ENCODE peak calls at places on chromosome 13, in ten cellular contexts. One of them, this sample, is unnamed. For H3K36me3, the result is how much of the 10 kb centered on the place peaks cover.

GRCh38 chr13:21338156-21338555 is 120.9 kb downstream of the ZDHHC20 start:
- DNase-seq in endothelial cell of umbilical vein: no peak
- DNase-seq in GM23248: peak
- DNase-seq in hepatocyte: no peak
- DNase-seq in trophoblast cell: peak
- DNase-seq in fibroblast of lung: no peak
- DNase-seq in astrocyte: no peak
- DNase-seq in neural progenitor cell: peak
- DNase-seq in IMR-90: no peak
- DNase-seq in OCI-LY7: no peak
- DNase-seq in this sample: no peak

GRCh38 chr13:71374471-71375041 is 492.4 kb downstream of the DACH1 start:
- DNase-seq in GM23248: no peak
- DNase-seq in endothelial cell of umbilical vein: no peak
- DNase-seq in hepatocyte: no peak
- DNase-seq in neural progenitor cell: peak
- DNase-seq in IMR-90: no peak
- DNase-seq in OCI-LY7: no peak
- DNase-seq in trophoblast cell: no peak
- DNase-seq in fibroblast of lung: peak
- DNase-seq in astrocyte: no peak
- DNase-seq in this sample: no peak

GRCh38 chr13:67052550-67053237 is 177.4 kb downstream of the PCDH9 start:
- DNase-seq in trophoblast cell: no peak
- DNase-seq in OCI-LY7: no peak
- DNase-seq in hepatocyte: no peak
- DNase-seq in endothelial cell of umbilical vein: no peak
- DNase-seq in astrocyte: no peak
- DNase-seq in IMR-90: no peak
- DNase-seq in neural progenitor cell: peak
- DNase-seq in fibroblast of lung: no peak
- DNase-seq in GM23248: no peak
- DNase-seq in this sample: no peak

GRCh38 chr13:98264877-98265276 is 87.8 kb upstream of the RNF113B start:
- DNase-seq in neural progenitor cell: no peak
- DNase-seq in IMR-90: no peak
- DNase-seq in fibroblast of lung: no peak
- DNase-seq in OCI-LY7: no peak
- DNase-seq in hepatocyte: no peak
- DNase-seq in GM23248: no peak
- DNase-seq in endothelial cell of umbilical vein: no peak
- DNase-seq in trophoblast cell: no peak
- DNase-seq in astrocyte: no peak
- DNase-seq in this sample: no peak

GRCh38 chr13:33616130-33616529 is 201.8 kb upstream of the RFC3 start:
- DNase-seq in astrocyte: no peak
- DNase-seq in neural progenitor cell: no peak
- DNase-seq in OCI-LY7: no peak
- DNase-seq in fibroblast of lung: no peak
- DNase-seq in trophoblast cell: no peak
- DNase-seq in IMR-90: no peak
- DNase-seq in endothelial cell of umbilical vein: no peak
- DNase-seq in hepatocyte: no peak
- DNase-seq in GM23248: no peak
- DNase-seq in this sample: no peak

GRCh38 chr13:21060063-21060826 is 1.1 kb downstream of the LATS2 start:
- DNase-seq in astrocyte: peak
- DNase-seq in hepatocyte: peak
- DNase-seq in neural progenitor cell: peak
- DNase-seq in endothelial cell of umbilical vein: peak
- DNase-seq in OCI-LY7: no peak
- DNase-seq in fibroblast of lung: peak
- DNase-seq in trophoblast cell: peak
- DNase-seq in IMR-90: peak
- DNase-seq in GM23248: peak
- DNase-seq in this sample: peak

GRCh38 chr13:36904219-36904618 is 15.8 kb downstream of the SMAD9 start:
- DNase-seq in OCI-LY7: no peak
- DNase-seq in IMR-90: no peak
- DNase-seq in astrocyte: no peak
- DNase-seq in fibroblast of lung: no peak
- DNase-seq in neural progenitor cell: no peak
- DNase-seq in hepatocyte: no peak
- DNase-seq in trophoblast cell: no peak
- DNase-seq in GM23248: no peak
- DNase-seq in endothelial cell of umbilical vein: no peak
- DNase-seq in this sample: no peak

GRCh38 chr13:44474122-44474910 is 100.7 kb downstream of the SERP2 start:
- DNase-seq in neural progenitor cell: no peak
- DNase-seq in IMR-90: peak
- DNase-seq in fibroblast of lung: peak
- DNase-seq in astrocyte: peak
- DNase-seq in endothelial cell of umbilical vein: peak
- DNase-seq in OCI-LY7: no peak
- DNase-seq in hepatocyte: no peak
- DNase-seq in GM23248: peak
- DNase-seq in trophoblast cell: no peak
- DNase-seq in this sample: no peak

GRCh38 chr13:64206430-64207225 is 2791.0 kb upstream of the PCDH20 start:
- DNase-seq in astrocyte: no peak
- DNase-seq in fibroblast of lung: no peak
- DNase-seq in IMR-90: no peak
- DNase-seq in hepatocyte: no peak
- DNase-seq in neural progenitor cell: peak
- DNase-seq in GM23248: no peak
- DNase-seq in OCI-LY7: no peak
- DNase-seq in trophoblast cell: no peak
- DNase-seq in endothelial cell of umbilical vein: no peak
- DNase-seq in this sample: peak

GRCh38 chr13:41978007-41978406 is 17.1 kb upstream of the VWA8 start:
- DNase-seq in IMR-90: no peak
- DNase-seq in GM23248: no peak
- DNase-seq in OCI-LY7: no peak
- DNase-seq in hepatocyte: no peak
- DNase-seq in neural progenitor cell: no peak
- DNase-seq in fibroblast of lung: no peak
- DNase-seq in trophoblast cell: no peak
- DNase-seq in astrocyte: no peak
- DNase-seq in endothelial cell of umbilical vein: no peak
- DNase-seq in this sample: no peak

GRCh38 chr13:97719759-97720158 is 233.7 kb upstream of the IPO5 start:
- DNase-seq in IMR-90: no peak
- DNase-seq in hepatocyte: peak
- DNase-seq in fibroblast of lung: peak
- DNase-seq in trophoblast cell: peak
- DNase-seq in GM23248: peak
- DNase-seq in neural progenitor cell: no peak
- DNase-seq in OCI-LY7: no peak
- DNase-seq in endothelial cell of umbilical vein: no peak
- DNase-seq in astrocyte: no peak
- DNase-seq in this sample: no peak

GRCh38 chr13:71015021-71015420 is 852.0 kb downstream of the DACH1 start:
- DNase-seq in OCI-LY7: no peak
- DNase-seq in IMR-90: no peak
- DNase-seq in astrocyte: no peak
- DNase-seq in neural progenitor cell: no peak
- DNase-seq in fibroblast of lung: no peak
- DNase-seq in trophoblast cell: peak
- DNase-seq in GM23248: no peak
- DNase-seq in hepatocyte: peak
- DNase-seq in endothelial cell of umbilical vein: no peak
- DNase-seq in this sample: no peak

GRCh38 chr13:97237388-97237787 is 15.3 kb downstream of the MBNL2 start:
- DNase-seq in neural progenitor cell: no peak
- DNase-seq in fibroblast of lung: no peak
- DNase-seq in GM23248: no peak
- DNase-seq in OCI-LY7: no peak
- DNase-seq in hepatocyte: no peak
- DNase-seq in endothelial cell of umbilical vein: no peak
- DNase-seq in astrocyte: no peak
- DNase-seq in trophoblast cell: no peak
- DNase-seq in IMR-90: no peak
- DNase-seq in this sample: no peak

GRCh38 chr13:75913925-75914324 is 277.8 kb downstream of the LMO7 start:
- DNase-seq in fibroblast of lung: no peak
- DNase-seq in astrocyte: no peak
- DNase-seq in trophoblast cell: no peak
- DNase-seq in IMR-90: no peak
- DNase-seq in endothelial cell of umbilical vein: no peak
- DNase-seq in OCI-LY7: no peak
- DNase-seq in GM23248: no peak
- DNase-seq in hepatocyte: no peak
- DNase-seq in neural progenitor cell: no peak
- DNase-seq in this sample: no peak

GRCh38 chr13:19567820-19568534 is 6.6 kb upstream of the TPTE2 start:
- DNase-seq in GM23248: no peak
- DNase-seq in IMR-90: no peak
- DNase-seq in astrocyte: no peak
- DNase-seq in neural progenitor cell: no peak
- DNase-seq in hepatocyte: no peak
- DNase-seq in OCI-LY7: no peak
- DNase-seq in endothelial cell of umbilical vein: no peak
- DNase-seq in fibroblast of lung: no peak
- DNase-seq in trophoblast cell: no peak
- DNase-seq in this sample: no peak

DNA sequence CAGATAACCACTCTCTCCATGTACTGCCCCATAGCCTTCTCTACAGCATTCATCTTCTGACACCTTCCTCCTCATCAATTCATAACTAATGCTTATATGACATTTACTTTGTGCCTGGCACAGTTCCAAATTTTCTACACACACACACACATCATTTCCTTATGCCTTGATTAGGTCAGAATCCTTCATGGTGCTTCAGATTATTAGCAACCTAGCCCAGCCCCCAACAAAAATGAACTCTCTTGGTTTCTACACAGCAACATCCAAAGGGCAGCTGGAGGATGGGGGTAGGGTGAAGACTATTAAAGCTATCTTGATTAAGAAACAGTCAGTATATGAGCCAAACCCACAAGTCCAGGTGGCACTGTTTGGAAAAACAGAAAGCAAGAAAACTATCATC is 3.7 kb downstream of the RUBCNL start:
- DNase-seq in astrocyte: no peak
- DNase-seq in hepatocyte: no peak
- DNase-seq in trophoblast cell: no peak
- DNase-seq in neural progenitor cell: no peak
- DNase-seq in OCI-LY7: peak
- DNase-seq in GM23248: no peak
- DNase-seq in endothelial cell of umbilical vein: no peak
- DNase-seq in fibroblast of lung: no peak
- DNase-seq in IMR-90: no peak
- DNase-seq in this sample: no peak
- H3K4me3 ChIP-seq in astrocyte: no peak
- H3K4me3 ChIP-seq in hepatocyte: no peak
- H3K4me3 ChIP-seq in trophoblast cell: no peak
- H3K4me3 ChIP-seq in neural progenitor cell: no peak
- H3K4me3 ChIP-seq in OCI-LY7: peak
- H3K4me3 ChIP-seq in GM23248: no peak
- H3K4me3 ChIP-seq in endothelial cell of umbilical vein: no peak
- H3K4me3 ChIP-seq in fibroblast of lung: no peak
- H3K4me3 ChIP-seq in IMR-90: no peak
- H3K4me3 ChIP-seq in this sample: no peak

DNA sequence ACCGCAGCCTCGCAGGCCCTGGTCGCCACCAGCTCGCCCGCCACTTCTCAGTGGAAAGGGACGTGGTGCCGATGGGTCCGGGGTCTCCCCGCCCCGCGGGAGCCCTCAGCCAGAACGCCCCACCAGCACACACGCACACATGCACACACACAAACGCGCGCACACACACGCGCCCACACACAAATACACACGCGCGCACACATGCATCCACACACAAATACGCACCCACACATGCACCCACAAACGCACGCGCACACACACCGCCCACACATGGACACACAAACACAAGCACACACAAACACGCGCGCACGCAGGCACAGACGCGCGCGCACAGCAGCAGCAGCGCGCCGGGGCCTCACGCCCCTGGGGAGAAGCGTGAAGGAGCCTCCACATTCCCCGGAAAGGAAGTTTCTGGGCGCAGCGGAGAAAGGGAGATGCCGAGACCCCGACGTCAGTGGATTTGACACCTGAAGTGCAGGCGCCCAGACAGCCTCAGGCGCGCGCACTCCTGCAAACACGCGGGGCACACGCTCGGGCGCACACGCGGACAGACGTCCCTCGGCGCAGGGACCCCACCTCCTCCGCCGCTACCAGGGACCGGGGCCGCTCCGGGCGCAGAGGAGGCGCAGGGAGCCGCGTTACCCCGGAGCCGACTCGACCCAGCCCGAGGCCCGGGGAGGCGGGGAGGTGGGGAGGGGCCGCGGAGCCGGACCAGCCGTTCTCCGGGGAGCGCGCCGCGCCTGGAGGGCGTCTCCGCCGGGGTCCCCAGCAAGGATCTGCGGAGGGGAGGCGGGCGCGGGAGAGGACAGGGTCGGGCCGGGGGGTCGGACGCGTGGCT is 623 bp downstream of the RASA3 start:
- DNase-seq in OCI-LY7: no peak
- DNase-seq in IMR-90: no peak
- DNase-seq in neural progenitor cell: peak
- DNase-seq in endothelial cell of umbilical vein: no peak
- DNase-seq in GM23248: peak
- DNase-seq in astrocyte: peak
- DNase-seq in hepatocyte: no peak
- DNase-seq in trophoblast cell: no peak
- DNase-seq in fibroblast of lung: peak
- DNase-seq in this sample: peak
- H2AFZ ChIP-seq in OCI-LY7: no peak
- H2AFZ ChIP-seq in IMR-90: peak
- H2AFZ ChIP-seq in neural progenitor cell: peak
- H2AFZ ChIP-seq in endothelial cell of umbilical vein: no peak
- H2AFZ ChIP-seq in GM23248: peak
- H2AFZ ChIP-seq in astrocyte: no peak
- H2AFZ ChIP-seq in hepatocyte: peak
- H2AFZ ChIP-seq in trophoblast cell: peak
- H2AFZ ChIP-seq in fibroblast of lung: no peak
- H2AFZ ChIP-seq in this sample: peak

GRCh38 chr13:111952814-111953213 is 114.1 kb upstream of the SOX1 start:
- DNase-seq in astrocyte: no peak
- DNase-seq in neural progenitor cell: no peak
- DNase-seq in hepatocyte: no peak
- DNase-seq in fibroblast of lung: no peak
- DNase-seq in IMR-90: no peak
- DNase-seq in trophoblast cell: no peak
- DNase-seq in OCI-LY7: no peak
- DNase-seq in endothelial cell of umbilical vein: no peak
- DNase-seq in GM23248: no peak
- DNase-seq in this sample: no peak
- H3K36me3 ChIP-seq in astrocyte: under half
- H3K36me3 ChIP-seq in neural progenitor cell: under half
- H3K36me3 ChIP-seq in hepatocyte: under half
- H3K36me3 ChIP-seq in fibroblast of lung: under half
- H3K36me3 ChIP-seq in IMR-90: under half
- H3K36me3 ChIP-seq in trophoblast cell: under half
- H3K36me3 ChIP-seq in OCI-LY7: under half
- H3K36me3 ChIP-seq in endothelial cell of umbilical vein: under half
- H3K36me3 ChIP-seq in GM23248: under half
- H3K36me3 ChIP-seq in this sample: under half

DNA sequence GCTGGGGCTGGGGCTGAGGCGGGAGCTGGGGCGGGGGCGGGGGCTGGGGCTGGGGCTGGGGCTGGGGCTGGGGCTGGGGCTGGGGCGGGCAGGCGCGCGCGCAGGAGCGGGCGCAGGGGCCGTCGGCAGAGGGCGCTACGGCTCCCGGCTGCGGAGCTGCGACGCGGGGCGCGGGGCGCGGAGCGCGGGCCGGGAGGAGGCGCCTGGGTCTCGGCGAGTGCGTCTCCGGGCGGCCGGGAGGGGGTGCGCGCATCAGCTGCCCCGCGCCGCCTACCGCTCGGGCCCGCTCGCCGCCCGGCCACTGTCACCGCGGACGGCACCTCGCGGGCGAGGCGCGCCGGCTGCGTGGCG is 416 bp upstream of the MTUS2 start:
- DNase-seq in neural progenitor cell: peak
- DNase-seq in fibroblast of lung: peak
- DNase-seq in trophoblast cell: peak
- DNase-seq in IMR-90: peak
- DNase-seq in OCI-LY7: no peak
- DNase-seq in hepatocyte: peak
- DNase-seq in endothelial cell of umbilical vein: peak
- DNase-seq in GM23248: peak
- DNase-seq in astrocyte: peak
- DNase-seq in this sample: peak
- H3K4me3 ChIP-seq in neural progenitor cell: peak
- H3K4me3 ChIP-seq in fibroblast of lung: no peak
- H3K4me3 ChIP-seq in trophoblast cell: peak
- H3K4me3 ChIP-seq in IMR-90: peak
- H3K4me3 ChIP-seq in OCI-LY7: no peak
- H3K4me3 ChIP-seq in hepatocyte: no peak
- H3K4me3 ChIP-seq in endothelial cell of umbilical vein: no peak
- H3K4me3 ChIP-seq in GM23248: peak
- H3K4me3 ChIP-seq in astrocyte: no peak
- H3K4me3 ChIP-seq in this sample: no peak

This sample was measured in osteoblast.